ENCODE peak calls at places on chromosomes 6 and 20, in nine cellular contexts. F is lower leg skin; A is iris pigment epithelial cell; S is GM18507; D is tibial artery; Y is esophagus squamous epithelium; L is CD8-positive, alpha-beta memory T cell; K is activated naive CD4-positive, alpha-beta T cell treated with Interleukin-2 at 50 U/mL for 16 hours; Q is HuH-7. G is an unnamed sample.

GRCh38 chr6:163630991-163631390 is 216.5 kb downstream of the QKI start:
- DNase-seq in F (no peak), A (no peak), S (no peak), D (no peak), Y (no peak), L (no peak), K (no peak), Q (no peak), G (no peak)

GRCh38 chr6:29005183-29005885 is at the start of gene ZNF311:
- DNase-seq in F (peak), A (peak), S (no peak), D (peak), Y (no peak), L (peak), K (peak), Q (no peak), G (no peak)

GRCh38 chr6:8530775-8531435 is 95.6 kb upstream of the SLC35B3 start:
- DNase-seq in F (no peak), A (no peak), S (no peak), D (no peak), Y (no peak), L (no peak), K (no peak), Q (no peak), G (no peak)

GRCh38 chr6:64439274-64439673 is 803.7 kb downstream of the PHF3 start:
- DNase-seq in F (no peak), A (no peak), S (no peak), D (no peak), Y (no peak), L (no peak), K (no peak), Q (no peak), G (no peak)

GRCh38 chr6:44653761-44654218 is 266.3 kb downstream of the CDC5L start:
- DNase-seq in F (no peak), A (no peak), S (no peak), D (no peak), Y (no peak), L (no peak), K (no peak), Q (no peak), G (no peak)

GRCh38 chr20:25099580-25099979 is 17.6 kb upstream of the VSX1 start:
- DNase-seq in F (no peak), A (no peak), S (no peak), D (no peak), Y (no peak), L (no peak), K (no peak), Q (no peak), G (no peak)

GRCh38 chr6:157770946-157771345 is 52.1 kb upstream of the SNX9 start:
- DNase-seq in F (no peak), A (peak), S (no peak), D (no peak), Y (no peak), L (no peak), K (no peak), Q (no peak), G (no peak)

GRCh38 chr6:31575335-31575901 is at the start of gene TNF:
- DNase-seq in F (peak), A (no peak), S (peak), D (peak), Y (no peak), L (no peak), K (peak), Q (no peak), G (no peak)

GRCh38 chr20:37295595-37295994 is 6.1 kb downstream of the MANBAL start:
- DNase-seq in F (no peak), A (no peak), S (no peak), D (no peak), Y (no peak), L (no peak), K (no peak), Q (no peak), G (no peak)

GRCh38 chr6:133895573-133896343 is 6.8 kb downstream of the TCF21 start:
- DNase-seq in F (no peak), A (no peak), S (no peak), D (no peak), Y (no peak), L (no peak), K (no peak), Q (no peak), G (no peak)

GRCh38 chr6:155424201-155424600 is 31.4 kb downstream of the NOX3 start:
- DNase-seq in F (no peak), A (no peak), S (no peak), D (no peak), Y (no peak), L (no peak), K (no peak), Q (no peak), G (no peak)

GRCh38 chr20:47336013-47336754 is 20.3 kb downstream of the ZMYND8 start:
- DNase-seq in F (no peak), A (peak), S (no peak), D (peak), Y (no peak), L (no peak), K (no peak), Q (no peak), G (peak)

GRCh38 chr20:59207742-59208357 is 44.2 kb downstream of the ZNF831 start:
- DNase-seq in F (no peak), A (no peak), S (peak), D (no peak), Y (no peak), L (peak), K (peak), Q (peak), G (peak)

GRCh38 chr20:4961746-4962145 is 39.6 kb downstream of the SLC23A2 start:
- DNase-seq in F (no peak), A (peak), S (no peak), D (no peak), Y (no peak), L (peak), K (peak), Q (peak), G (no peak)

GRCh38 chr6:85866373-85866740 is 223.7 kb upstream of the SYNCRIP start:
- DNase-seq in F (no peak), A (no peak), S (no peak), D (no peak), Y (no peak), L (no peak), K (no peak), Q (no peak), G (no peak)

GRCh38 chr20:31712564-31713311 is 9.9 kb downstream of the BCL2L1 start:
- DNase-seq in F (peak), A (peak), S (no peak), D (peak), Y (no peak), L (no peak), K (no peak), Q (no peak), G (peak)

GRCh38 chr20:17233621-17234020 is 6.8 kb downstream of the PCSK2 start:
- DNase-seq in F (no peak), A (no peak), S (no peak), D (no peak), Y (no peak), L (no peak), K (no peak), Q (no peak), G (no peak)

GRCh38 chr6:100549406-100550167 is 84.9 kb upstream of the SIM1 start:
- DNase-seq in F (no peak), A (peak), S (no peak), D (no peak), Y (no peak), L (no peak), K (no peak), Q (no peak), G (no peak)

GRCh38 chr6:394641-395289 is 3.2 kb downstream of the IRF4 start:
- DNase-seq in F (no peak), A (no peak), S (no peak), D (no peak), Y (no peak), L (no peak), K (no peak), Q (no peak), G (no peak)

GRCh38 chr6:90765895-90766294 is 179.0 kb upstream of the MAP3K7 start:
- DNase-seq in F (no peak), A (no peak), S (no peak), D (no peak), Y (no peak), L (no peak), K (no peak), Q (no peak), G (no peak)

GRCh38 chr6:129030231-129030630 is 147.3 kb downstream of the LAMA2 start:
- DNase-seq in F (no peak), A (peak), S (no peak), D (no peak), Y (no peak), L (no peak), K (no peak), Q (no peak), G (no peak)

GRCh38 chr20:19850190-19850533 is 92.1 kb downstream of the RIN2 start:
- DNase-seq in F (no peak), A (no peak), S (no peak), D (peak), Y (no peak), L (no peak), K (no peak), Q (no peak), G (peak)

GRCh38 chr6:116111552-116112528 is 11.2 kb downstream of the NT5DC1 start:
- DNase-seq in F (no peak), A (peak), S (no peak), D (no peak), Y (no peak), L (no peak), K (no peak), Q (peak), G (no peak)

GRCh38 chr6:89411269-89412070 is 603 bp downstream of the RRAGD start:
- DNase-seq in F (peak), A (no peak), S (no peak), D (peak), Y (no peak), L (peak), K (peak), Q (peak), G (no peak)

GRCh38 chr20:46694484-46694883 is 5.2 kb upstream of the TP53RK start:
- DNase-seq in F (no peak), A (peak), S (no peak), D (no peak), Y (no peak), L (peak), K (no peak), Q (no peak), G (no peak)

GRCh38 chr6:70369332-70369950 is 43.9 kb upstream of the FAM135A start:
- DNase-seq in F (peak), A (peak), S (no peak), D (peak), Y (no peak), L (peak), K (peak), Q (peak), G (peak)

GRCh38 chr6:12785301-12785700 is 68.7 kb downstream of the PHACTR1 start:
- DNase-seq in F (no peak), A (no peak), S (no peak), D (no peak), Y (no peak), L (no peak), K (no peak), Q (no peak), G (no peak)

GRCh38 chr6:131862486-131862885 is 54.7 kb downstream of the ENPP1 start:
- DNase-seq in F (no peak), A (no peak), S (no peak), D (no peak), Y (no peak), L (no peak), K (no peak), Q (no peak), G (no peak)

GRCh38 chr6:55082021-55082420 is 92.3 kb upstream of the HCRTR2 start:
- DNase-seq in F (no peak), A (no peak), S (no peak), D (no peak), Y (no peak), L (no peak), K (no peak), Q (no peak), G (no peak)

GRCh38 chr6:36759177-36759757 is 61.6 kb downstream of the RAB44 start:
- DNase-seq in F (peak), A (peak), S (peak), D (peak), Y (no peak), L (peak), K (peak), Q (peak), G (peak)

GRCh38 chr6:36599791-36600209 is 5.6 kb downstream of the SRSF3 start:
- DNase-seq in F (no peak), A (peak), S (no peak), D (no peak), Y (no peak), L (peak), K (peak), Q (no peak), G (no peak)